ENCODE peak calls at places on chromosomes 11 and 22, in five cellular contexts. N, Q, J, F and G are unnamed samples.

GRCh38 chr22:23144432-23144831 is 845 bp upstream of the RAB36 start:
- DNase-seq in N (no peak), J (no peak), Q (no peak), F (no peak), G (no peak)

GRCh38 chr11:85665756-85666155 is 827 bp upstream of the CREBZF start:
- DNase-seq in F (no peak), Q (no peak), N (no peak), J (no peak), G (no peak)

GRCh38 chr11:3109921-3110706 is 52.9 kb upstream of the CARS1 start:
- DNase-seq in J (no peak), F (peak), N (no peak), Q (peak), G (no peak)

GRCh38 chr11:30631148-30631547 is 45.0 kb upstream of the MPPED2 start:
- DNase-seq in Q (no peak), J (no peak), F (no peak), N (no peak), G (no peak)

GRCh38 chr11:111735262-111736116 is 30.7 kb downstream of the PPP2R1B start:
- DNase-seq in N (no peak), J (no peak), Q (peak), F (peak), G (peak)

GRCh38 chr11:74702383-74703007 is 28.7 kb downstream of the CHRDL2 start:
- DNase-seq in J (peak), N (peak), Q (peak), F (peak), G (peak)

GRCh38 chr11:87339416-87339815 is 301.7 kb downstream of the TMEM135 start:
- DNase-seq in J (no peak), Q (no peak), N (no peak), F (no peak), G (no peak)

GRCh38 chr11:25860677-25861445 is 471.1 kb upstream of the ANO3 start:
- DNase-seq in F (no peak), J (no peak), N (no peak), Q (no peak), G (no peak)

GRCh38 chr11:8581300-8581699 is 12.7 kb downstream of the STK33 start:
- DNase-seq in N (no peak), J (no peak), F (peak), Q (no peak), G (no peak)

GRCh38 chr22:23892130-23892529 is 2.1 kb upstream of the MIF start:
- DNase-seq in J (no peak), Q (no peak), N (no peak), F (no peak), G (no peak)

GRCh38 chr11:130165601-130166456 is 6.2 kb downstream of the ST14 start:
- DNase-seq in N (peak), J (no peak), F (no peak), Q (no peak), G (no peak)

GRCh38 chr11:65640483-65641207 is 2.7 kb downstream of the SIPA1 start:
- DNase-seq in F (no peak), Q (peak), N (peak), J (no peak), G (no peak)

GRCh38 chr11:66068923-66069714 is 953 bp upstream of the PACS1 start:
- DNase-seq in N (peak), F (peak), J (no peak), Q (peak), G (no peak)

GRCh38 chr11:78784321-78785061 is 209.8 kb upstream of the NARS2 start:
- DNase-seq in J (no peak), F (peak), Q (no peak), N (no peak), G (no peak)

GRCh38 chr11:22192642-22193347 is at the start of gene ANO5:
- DNase-seq in N (no peak), Q (no peak), J (no peak), F (peak), G (no peak)

GRCh38 chr11:27464155-27464759 is 8.3 kb downstream of the LGR4 start:
- DNase-seq in N (no peak), J (no peak), Q (no peak), F (peak), G (no peak)

GRCh38 chr11:64802370-64803162 is 448 bp downstream of the MAP4K2 start:
- DNase-seq in F (peak), N (peak), J (no peak), Q (no peak), G (no peak)

GRCh38 chr11:86047275-86047991 is 21.5 kb downstream of the PICALM start:
- DNase-seq in F (peak), Q (no peak), N (no peak), J (peak), G (no peak)

GRCh38 chr11:62151737-62152102 is 27.9 kb downstream of the INCENP start:
- DNase-seq in F (no peak), J (no peak), N (peak), Q (no peak), G (no peak)

GRCh38 chr22:41700105-41700358 is 729 bp downstream of the MEI1 start:
- DNase-seq in F (no peak), Q (no peak), N (no peak), J (no peak), G (no peak)

GRCh38 chr11:34631737-34632104 is 10.8 kb downstream of the EHF start:
- DNase-seq in Q (no peak), N (no peak), J (no peak), F (no peak), G (no peak)